ENCODE peak calls at places on chromosomes 7 and 10, in five cellular contexts. One of them, this sample, is unnamed.

GRCh38 chr7:104973227-104973626 is 40.8 kb upstream of the KMT2E start:
- DNase-seq in A549: no peak
- DNase-seq in spleen: no peak
- DNase-seq in body of pancreas: no peak
- DNase-seq in prostate gland: no peak
- DNase-seq in this sample: no peak

GRCh38 chr10:4073912-4074311 is 288.9 kb upstream of the KLF6 start:
- DNase-seq in A549: no peak
- DNase-seq in prostate gland: no peak
- DNase-seq in spleen: no peak
- DNase-seq in body of pancreas: no peak
- DNase-seq in this sample: peak

GRCh38 chr7:29255199-29255838 is 60.7 kb downstream of the CHN2 start:
- DNase-seq in spleen: no peak
- DNase-seq in A549: no peak
- DNase-seq in body of pancreas: peak
- DNase-seq in prostate gland: no peak
- DNase-seq in this sample: no peak

GRCh38 chr7:148963583-148964509 is 64.5 kb downstream of the PDIA4 start:
- DNase-seq in spleen: no peak
- DNase-seq in body of pancreas: peak
- DNase-seq in A549: peak
- DNase-seq in prostate gland: no peak
- DNase-seq in this sample: no peak

GRCh38 chr7:45186261-45186813 is 28.7 kb downstream of the RAMP3 start:
- DNase-seq in body of pancreas: no peak
- DNase-seq in spleen: peak
- DNase-seq in A549: no peak
- DNase-seq in prostate gland: no peak
- DNase-seq in this sample: no peak

GRCh38 chr10:109974509-109975191 is 33.1 kb upstream of the ADD3 start:
- DNase-seq in body of pancreas: peak
- DNase-seq in prostate gland: no peak
- DNase-seq in spleen: no peak
- DNase-seq in A549: peak
- DNase-seq in this sample: no peak

GRCh38 chr7:75716992-75717626 is 21.6 kb downstream of the HIP1 start:
- DNase-seq in A549: peak
- DNase-seq in prostate gland: no peak
- DNase-seq in body of pancreas: no peak
- DNase-seq in spleen: peak
- DNase-seq in this sample: no peak

GRCh38 chr7:22329816-22330524 is 27.0 kb downstream of the RAPGEF5 start:
- DNase-seq in body of pancreas: peak
- DNase-seq in spleen: no peak
- DNase-seq in prostate gland: no peak
- DNase-seq in A549: no peak
- DNase-seq in this sample: no peak

GRCh38 chr10:75971402-75972211 is 540.2 kb downstream of the LRMDA start:
- DNase-seq in body of pancreas: no peak
- DNase-seq in A549: no peak
- DNase-seq in spleen: no peak
- DNase-seq in prostate gland: no peak
- DNase-seq in this sample: no peak

GRCh38 chr7:90706067-90706716 is 110.1 kb downstream of the CDK14 start:
- DNase-seq in spleen: no peak
- DNase-seq in A549: no peak
- DNase-seq in body of pancreas: no peak
- DNase-seq in prostate gland: peak
- DNase-seq in this sample: no peak

GRCh38 chr7:23020742-23021401 is 6.9 kb upstream of the HYCC1 start:
- DNase-seq in body of pancreas: no peak
- DNase-seq in A549: peak
- DNase-seq in spleen: no peak
- DNase-seq in prostate gland: no peak
- DNase-seq in this sample: no peak

GRCh38 chr10:101123085-101123814 is 7.8 kb upstream of the TLX1 start:
- DNase-seq in spleen: no peak
- DNase-seq in A549: no peak
- DNase-seq in body of pancreas: peak
- DNase-seq in prostate gland: no peak
- DNase-seq in this sample: no peak

GRCh38 chr7:22728416-22729029 is 1.5 kb downstream of the IL6 start:
- DNase-seq in body of pancreas: no peak
- DNase-seq in spleen: no peak
- DNase-seq in A549: peak
- DNase-seq in prostate gland: no peak
- DNase-seq in this sample: no peak

DNA sequence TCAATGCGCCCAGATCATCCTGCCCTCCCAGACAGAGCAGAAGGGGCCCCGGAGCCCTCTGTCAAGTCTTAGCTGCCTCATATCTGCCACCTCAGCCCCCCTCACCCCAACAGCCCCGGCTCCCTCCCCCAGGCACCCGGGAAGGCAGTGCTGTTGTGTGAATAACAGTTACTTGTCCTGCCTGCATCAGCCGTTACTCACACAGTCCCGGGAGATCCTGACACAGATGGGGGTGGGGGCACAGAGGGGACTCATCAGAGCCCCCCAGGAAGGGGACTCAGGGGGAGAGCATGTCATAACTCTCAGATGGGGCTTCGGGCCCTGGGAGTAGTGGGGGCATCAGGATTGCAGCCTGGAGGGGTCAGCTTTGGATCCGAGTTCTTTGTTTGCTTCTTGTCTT is 12.4 kb upstream of the SERPINE1 start:
- DNase-seq in spleen: no peak
- DNase-seq in A549: no peak
- DNase-seq in prostate gland: no peak
- DNase-seq in body of pancreas: no peak
- DNase-seq in this sample: no peak
- H3K27ac ChIP-seq in spleen: no peak
- H3K27ac ChIP-seq in A549: peak
- H3K27ac ChIP-seq in prostate gland: no peak
- H3K27ac ChIP-seq in body of pancreas: no peak
- H3K27ac ChIP-seq in this sample: no peak

DNA sequence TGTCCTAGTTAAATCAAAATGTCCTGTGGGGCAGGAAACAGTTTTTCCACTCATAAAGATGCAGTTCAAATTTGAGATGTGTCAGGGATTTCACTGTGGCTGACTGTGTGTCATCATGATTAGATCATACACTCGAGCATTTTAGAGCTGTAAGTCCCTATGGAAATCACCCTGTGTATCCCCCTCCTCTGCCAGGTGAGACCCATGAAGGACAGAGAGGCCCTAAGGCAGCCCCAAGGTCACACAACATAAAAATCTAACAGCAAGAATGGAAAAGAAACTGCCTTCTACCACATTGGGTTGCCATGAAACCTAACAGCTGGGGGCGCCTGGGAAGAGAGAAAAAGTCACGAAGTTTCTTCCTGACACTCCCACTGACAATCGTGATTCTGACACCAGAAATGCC is 135.8 kb downstream of the KCNMA1 start:
- DNase-seq in prostate gland: no peak
- DNase-seq in spleen: no peak
- DNase-seq in A549: no peak
- DNase-seq in body of pancreas: no peak
- DNase-seq in this sample: no peak
- TF ChIP-seq CTCF in prostate gland: no peak
- TF ChIP-seq CTCF in spleen: no peak
- TF ChIP-seq CTCF in A549: no peak
- TF ChIP-seq CTCF in body of pancreas: no peak
- TF ChIP-seq CTCF in this sample: no peak

DNA sequence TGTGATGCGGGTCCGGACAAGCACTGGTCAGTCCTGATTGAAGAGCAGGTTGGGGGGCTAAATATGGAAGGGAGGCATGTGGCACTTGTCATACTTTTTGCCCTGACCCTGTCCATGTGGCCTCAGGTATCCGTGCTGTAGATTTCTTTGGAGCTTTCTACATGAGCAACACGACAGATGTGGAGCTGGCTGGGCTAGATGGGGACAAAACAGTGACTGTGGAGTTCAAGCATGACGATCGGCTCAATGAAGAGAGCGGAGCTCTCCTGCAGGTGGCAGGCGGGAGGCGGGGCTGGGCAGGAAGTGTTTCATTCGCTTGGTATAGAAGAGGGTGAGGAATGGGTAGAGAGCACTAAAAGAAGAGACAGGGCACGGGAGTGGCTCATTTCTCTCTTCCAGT is 13.0 kb upstream of the CHCHD1 start:
- DNase-seq in spleen: peak
- DNase-seq in prostate gland: no peak
- DNase-seq in A549: no peak
- DNase-seq in body of pancreas: no peak
- DNase-seq in this sample: no peak
- TF ChIP-seq POLR2A in spleen: no peak
- TF ChIP-seq POLR2A in prostate gland: no peak
- TF ChIP-seq POLR2A in A549: no peak
- TF ChIP-seq POLR2A in body of pancreas: no peak
- TF ChIP-seq POLR2A in this sample: no peak

GRCh38 chr7:2522780-2523433 is 3.3 kb downstream of the LFNG start:
- DNase-seq in body of pancreas: peak
- DNase-seq in A549: peak
- DNase-seq in spleen: no peak
- DNase-seq in prostate gland: peak
- DNase-seq in this sample: no peak
- H3K27ac ChIP-seq in body of pancreas: peak
- H3K27ac ChIP-seq in A549: peak
- H3K27ac ChIP-seq in spleen: peak
- H3K27ac ChIP-seq in prostate gland: peak
- H3K27ac ChIP-seq in this sample: peak